ENCODE peak calls at places on chromosomes 5 and 9, in nine cellular contexts. One of them, this sample, is unnamed.

GRCh38 chr5:140297283-140297682 is 5.6 kb downstream of the PFDN1 start:
- DNase-seq in PC-3: no peak
- DNase-seq in astrocyte of the spinal cord: no peak
- DNase-seq in A549: no peak
- DNase-seq in GM12865: no peak
- DNase-seq in fibroblast of mammary gland: no peak
- DNase-seq in OCI-LY7: no peak
- DNase-seq in cardiac fibroblast: no peak
- DNase-seq in esophagus squamous epithelium: no peak
- DNase-seq in this sample: no peak

GRCh38 chr9:624935-625505 is 216.5 kb upstream of the DMRT1 start:
- DNase-seq in A549: no peak
- DNase-seq in fibroblast of mammary gland: no peak
- DNase-seq in cardiac fibroblast: no peak
- DNase-seq in esophagus squamous epithelium: no peak
- DNase-seq in astrocyte of the spinal cord: no peak
- DNase-seq in OCI-LY7: no peak
- DNase-seq in PC-3: no peak
- DNase-seq in GM12865: no peak
- DNase-seq in this sample: no peak

GRCh38 chr9:2424564-2425153 is 196.9 kb upstream of the VLDLR start:
- DNase-seq in OCI-LY7: no peak
- DNase-seq in fibroblast of mammary gland: no peak
- DNase-seq in GM12865: no peak
- DNase-seq in astrocyte of the spinal cord: peak; percentile 22
- DNase-seq in esophagus squamous epithelium: no peak
- DNase-seq in PC-3: no peak
- DNase-seq in A549: no peak
- DNase-seq in cardiac fibroblast: no peak
- DNase-seq in this sample: no peak

GRCh38 chr5:144864113-144864512 is 693.4 kb downstream of the KCTD16 start:
- DNase-seq in A549: no peak
- DNase-seq in cardiac fibroblast: no peak
- DNase-seq in PC-3: no peak
- DNase-seq in GM12865: peak; percentile 5
- DNase-seq in esophagus squamous epithelium: no peak
- DNase-seq in fibroblast of mammary gland: no peak
- DNase-seq in astrocyte of the spinal cord: no peak
- DNase-seq in OCI-LY7: peak; percentile 80
- DNase-seq in this sample: no peak

GRCh38 chr5:132487841-132488555 is 2.6 kb downstream of the IRF1 start:
- DNase-seq in astrocyte of the spinal cord: no peak
- DNase-seq in esophagus squamous epithelium: no peak
- DNase-seq in OCI-LY7: peak; percentile 72
- DNase-seq in fibroblast of mammary gland: no peak
- DNase-seq in cardiac fibroblast: no peak
- DNase-seq in GM12865: peak; percentile 48
- DNase-seq in A549: no peak
- DNase-seq in PC-3: no peak
- DNase-seq in this sample: no peak

GRCh38 chr5:65867509-65868195 is 58.7 kb upstream of the ERBIN start:
- DNase-seq in esophagus squamous epithelium: no peak
- DNase-seq in PC-3: peak; percentile 8
- DNase-seq in fibroblast of mammary gland: no peak
- DNase-seq in OCI-LY7: no peak
- DNase-seq in astrocyte of the spinal cord: no peak
- DNase-seq in GM12865: no peak
- DNase-seq in cardiac fibroblast: no peak
- DNase-seq in A549: no peak
- DNase-seq in this sample: no peak

GRCh38 chr9:130713286-130713975 is 19.9 kb downstream of the EXOSC2 start:
- DNase-seq in astrocyte of the spinal cord: peak; percentile 32
- DNase-seq in esophagus squamous epithelium: no peak
- DNase-seq in PC-3: peak; percentile 27
- DNase-seq in fibroblast of mammary gland: peak; percentile 32
- DNase-seq in OCI-LY7: peak; percentile 18
- DNase-seq in A549: no peak
- DNase-seq in cardiac fibroblast: peak; percentile 39
- DNase-seq in GM12865: peak; percentile 24
- DNase-seq in this sample: no peak

GRCh38 chr9:90251311-90251710 is 391.3 kb downstream of the DIRAS2 start:
- DNase-seq in fibroblast of mammary gland: no peak
- DNase-seq in astrocyte of the spinal cord: no peak
- DNase-seq in esophagus squamous epithelium: no peak
- DNase-seq in PC-3: peak; percentile 1
- DNase-seq in OCI-LY7: no peak
- DNase-seq in cardiac fibroblast: no peak
- DNase-seq in GM12865: no peak
- DNase-seq in A549: no peak
- DNase-seq in this sample: no peak

GRCh38 chr9:78396087-78396486 is 99.2 kb downstream of the PSAT1 start:
- DNase-seq in GM12865: no peak
- DNase-seq in cardiac fibroblast: no peak
- DNase-seq in astrocyte of the spinal cord: no peak
- DNase-seq in PC-3: no peak
- DNase-seq in esophagus squamous epithelium: no peak
- DNase-seq in fibroblast of mammary gland: no peak
- DNase-seq in A549: no peak
- DNase-seq in OCI-LY7: no peak
- DNase-seq in this sample: no peak

GRCh38 chr5:98880151-98880550 is 48.7 kb downstream of the CHD1 start:
- DNase-seq in esophagus squamous epithelium: no peak
- DNase-seq in OCI-LY7: no peak
- DNase-seq in cardiac fibroblast: no peak
- DNase-seq in PC-3: peak; percentile 76
- DNase-seq in GM12865: no peak
- DNase-seq in A549: no peak
- DNase-seq in fibroblast of mammary gland: no peak
- DNase-seq in astrocyte of the spinal cord: no peak
- DNase-seq in this sample: no peak

GRCh38 chr5:96629774-96630173 is 32.4 kb upstream of the CAST start:
- DNase-seq in GM12865: no peak
- DNase-seq in fibroblast of mammary gland: peak; percentile 94
- DNase-seq in PC-3: peak; percentile 90
- DNase-seq in esophagus squamous epithelium: no peak
- DNase-seq in astrocyte of the spinal cord: peak; percentile 93
- DNase-seq in A549: peak; percentile 61
- DNase-seq in OCI-LY7: no peak
- DNase-seq in cardiac fibroblast: peak; percentile 95
- DNase-seq in this sample: no peak

GRCh38 chr5:41695920-41696582 is 174.2 kb downstream of the OXCT1 start:
- DNase-seq in A549: peak; percentile 17
- DNase-seq in fibroblast of mammary gland: peak; percentile 17
- DNase-seq in cardiac fibroblast: peak; percentile 8
- DNase-seq in PC-3: peak; percentile 38
- DNase-seq in esophagus squamous epithelium: no peak
- DNase-seq in astrocyte of the spinal cord: no peak
- DNase-seq in OCI-LY7: peak; percentile 26
- DNase-seq in GM12865: peak; percentile 45
- DNase-seq in this sample: no peak

GRCh38 chr9:133441571-133441970 is 18.2 kb upstream of the CACFD1 start:
- DNase-seq in astrocyte of the spinal cord: no peak
- DNase-seq in OCI-LY7: peak; percentile 31
- DNase-seq in esophagus squamous epithelium: no peak
- DNase-seq in PC-3: no peak
- DNase-seq in A549: no peak
- DNase-seq in cardiac fibroblast: no peak
- DNase-seq in fibroblast of mammary gland: no peak
- DNase-seq in GM12865: no peak
- DNase-seq in this sample: no peak

GRCh38 chr9:24464321-24464951 is 81.3 kb downstream of the IZUMO3 start:
- DNase-seq in cardiac fibroblast: no peak
- DNase-seq in esophagus squamous epithelium: no peak
- DNase-seq in A549: no peak
- DNase-seq in PC-3: peak; percentile 12
- DNase-seq in astrocyte of the spinal cord: peak; percentile 78
- DNase-seq in GM12865: no peak
- DNase-seq in fibroblast of mammary gland: peak; percentile 63
- DNase-seq in OCI-LY7: no peak
- DNase-seq in this sample: no peak

GRCh38 chr5:173745123-173745522 is 128.7 kb upstream of the BOD1 start:
- DNase-seq in cardiac fibroblast: no peak
- DNase-seq in esophagus squamous epithelium: no peak
- DNase-seq in PC-3: no peak
- DNase-seq in astrocyte of the spinal cord: no peak
- DNase-seq in OCI-LY7: peak; percentile 99
- DNase-seq in GM12865: peak; percentile 85
- DNase-seq in fibroblast of mammary gland: no peak
- DNase-seq in A549: no peak
- DNase-seq in this sample: peak; percentile 74

GRCh38 chr9:99144966-99145365 is 40.1 kb downstream of the TGFBR1 start:
- DNase-seq in esophagus squamous epithelium: no peak
- DNase-seq in GM12865: no peak
- DNase-seq in astrocyte of the spinal cord: no peak
- DNase-seq in PC-3: no peak
- DNase-seq in A549: no peak
- DNase-seq in cardiac fibroblast: no peak
- DNase-seq in OCI-LY7: no peak
- DNase-seq in fibroblast of mammary gland: no peak
- DNase-seq in this sample: no peak
- H3K4me3 ChIP-seq in esophagus squamous epithelium: no peak overlapping the region
- H3K4me3 ChIP-seq in GM12865: no peak overlapping the region
- H3K4me3 ChIP-seq in astrocyte of the spinal cord: no peak overlapping the region
- H3K4me3 ChIP-seq in PC-3: no peak overlapping the region
- H3K4me3 ChIP-seq in A549: no peak overlapping the region
- H3K4me3 ChIP-seq in cardiac fibroblast: no peak overlapping the region
- H3K4me3 ChIP-seq in OCI-LY7: no peak overlapping the region
- H3K4me3 ChIP-seq in fibroblast of mammary gland: no peak overlapping the region
- H3K4me3 ChIP-seq in this sample: no peak overlapping the region

GRCh38 chr5:102418531-102418930 is 80.3 kb downstream of the SLCO6A1 start:
- DNase-seq in esophagus squamous epithelium: no peak
- DNase-seq in cardiac fibroblast: no peak
- DNase-seq in PC-3: no peak
- DNase-seq in GM12865: no peak
- DNase-seq in A549: no peak
- DNase-seq in OCI-LY7: no peak
- DNase-seq in astrocyte of the spinal cord: no peak
- DNase-seq in fibroblast of mammary gland: no peak
- DNase-seq in this sample: no peak

DNA sequence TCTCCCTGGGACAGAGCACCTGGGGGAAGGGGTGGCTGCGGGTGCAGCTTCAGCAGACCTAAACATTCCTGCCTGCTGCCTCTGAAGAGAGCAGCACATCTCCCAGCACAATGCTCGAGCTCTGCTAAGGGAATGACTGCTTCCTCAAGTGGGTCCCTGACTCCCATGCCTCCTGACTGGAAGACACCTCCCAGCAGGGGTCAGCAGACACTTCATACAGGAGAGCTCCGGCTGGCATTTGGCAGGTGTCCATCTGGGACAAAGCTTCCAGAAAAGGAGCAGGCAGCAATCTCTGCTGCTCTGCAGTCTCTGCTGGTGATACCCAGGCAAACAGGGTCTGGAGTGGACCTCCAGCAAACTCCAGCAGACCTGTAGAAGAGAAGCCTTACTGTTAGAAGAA is 77.2 kb downstream of the SLCO6A1 start:
- DNase-seq in OCI-LY7: no peak
- DNase-seq in fibroblast of mammary gland: no peak
- DNase-seq in esophagus squamous epithelium: no peak
- DNase-seq in GM12865: peak; percentile 8
- DNase-seq in cardiac fibroblast: no peak
- DNase-seq in A549: peak; percentile 15
- DNase-seq in PC-3: peak; percentile 72
- DNase-seq in astrocyte of the spinal cord: no peak
- DNase-seq in this sample: no peak
- TF ChIP-seq CTCF in OCI-LY7: no peak
- TF ChIP-seq CTCF in fibroblast of mammary gland: no peak
- TF ChIP-seq CTCF in esophagus squamous epithelium: no peak
- TF ChIP-seq CTCF in GM12865: no peak
- TF ChIP-seq CTCF in cardiac fibroblast: no peak
- TF ChIP-seq CTCF in A549: no peak
- TF ChIP-seq CTCF in PC-3: peak; percentile 52
- TF ChIP-seq CTCF in astrocyte of the spinal cord: no peak
- TF ChIP-seq CTCF in this sample: no peak

DNA sequence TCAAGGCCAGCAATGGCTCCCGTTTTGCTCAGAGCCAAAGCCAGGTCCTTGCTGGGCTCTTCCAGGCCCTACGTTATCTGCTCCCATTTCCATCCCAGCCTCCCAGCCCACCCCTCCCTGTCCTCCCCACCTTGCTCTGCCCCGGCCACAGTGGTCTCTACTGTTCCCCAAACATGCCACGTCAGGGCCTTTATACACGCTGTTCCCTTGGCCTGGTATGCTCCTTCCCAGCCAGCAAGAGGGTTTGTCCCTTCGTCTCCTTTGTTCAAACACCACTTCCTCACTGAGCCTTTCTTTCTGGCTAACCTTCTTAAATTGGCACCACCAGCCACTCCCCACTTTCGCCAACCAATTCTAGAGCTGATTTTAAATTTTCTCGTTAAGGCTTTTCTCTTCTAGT is 9.8 kb downstream of the SH2D3C start:
- DNase-seq in cardiac fibroblast: no peak
- DNase-seq in PC-3: no peak
- DNase-seq in esophagus squamous epithelium: no peak
- DNase-seq in fibroblast of mammary gland: no peak
- DNase-seq in A549: no peak
- DNase-seq in OCI-LY7: no peak
- DNase-seq in GM12865: no peak
- DNase-seq in astrocyte of the spinal cord: no peak
- DNase-seq in this sample: no peak
- H3K4me3 ChIP-seq in cardiac fibroblast: no peak overlapping the region
- H3K4me3 ChIP-seq in PC-3: no peak overlapping the region
- H3K4me3 ChIP-seq in esophagus squamous epithelium: peak overlapping the region; percentile 41
- H3K4me3 ChIP-seq in fibroblast of mammary gland: no peak overlapping the region
- H3K4me3 ChIP-seq in A549: no peak overlapping the region
- H3K4me3 ChIP-seq in OCI-LY7: no peak overlapping the region
- H3K4me3 ChIP-seq in GM12865: no peak overlapping the region
- H3K4me3 ChIP-seq in astrocyte of the spinal cord: no peak overlapping the region
- H3K4me3 ChIP-seq in this sample: no peak overlapping the region

DNA sequence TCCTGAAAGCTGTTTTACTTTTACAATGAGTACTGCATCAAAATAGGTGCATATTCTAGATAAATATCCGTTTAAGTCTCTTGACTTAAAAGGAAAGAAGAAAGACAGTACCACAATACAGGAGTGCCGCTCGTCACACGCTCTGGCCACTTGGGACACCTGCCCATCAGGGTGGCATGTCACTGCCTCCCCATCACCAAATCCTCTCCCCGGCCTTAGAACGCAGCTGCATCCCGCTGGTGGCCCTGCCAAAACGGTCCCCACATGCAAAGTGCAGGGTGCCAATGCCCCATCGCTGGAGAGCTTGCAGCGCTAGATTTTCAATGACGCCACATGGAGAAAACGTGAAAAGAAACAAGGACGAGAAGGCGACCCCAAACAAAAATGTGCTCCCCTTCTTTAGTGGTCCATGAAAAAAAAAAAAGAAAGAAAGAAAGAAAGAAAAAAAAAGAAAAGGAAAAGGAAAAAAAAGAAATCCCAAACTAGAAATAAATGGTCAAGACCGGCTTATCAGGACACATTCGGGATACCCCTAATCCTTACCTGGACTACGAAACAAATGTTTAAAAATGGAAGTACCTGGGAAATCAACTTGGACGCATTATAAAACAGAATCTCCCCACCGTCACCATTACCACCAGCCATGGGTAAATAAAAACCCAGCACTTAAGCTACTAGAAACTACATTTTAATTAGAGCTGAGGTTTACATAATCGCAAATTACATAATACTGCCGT is 1.1 kb downstream of the ANKH start:
- DNase-seq in fibroblast of mammary gland: no peak
- DNase-seq in OCI-LY7: peak; percentile 79
- DNase-seq in esophagus squamous epithelium: no peak
- DNase-seq in astrocyte of the spinal cord: no peak
- DNase-seq in GM12865: peak; percentile 61
- DNase-seq in PC-3: peak; percentile 19
- DNase-seq in cardiac fibroblast: no peak
- DNase-seq in A549: no peak
- DNase-seq in this sample: peak; percentile 26
- TF ChIP-seq CTCF in fibroblast of mammary gland: no peak
- TF ChIP-seq CTCF in OCI-LY7: peak; percentile 59
- TF ChIP-seq CTCF in esophagus squamous epithelium: no peak
- TF ChIP-seq CTCF in astrocyte of the spinal cord: no peak
- TF ChIP-seq CTCF in GM12865: peak; percentile 10
- TF ChIP-seq CTCF in PC-3: no peak
- TF ChIP-seq CTCF in cardiac fibroblast: no peak
- TF ChIP-seq CTCF in A549: no peak
- TF ChIP-seq CTCF in this sample: peak; percentile 51

This sample was measured in GM12864.